ENCODE peak calls at places on chromosome 20, in four cellular contexts. D, X, I and C are unnamed samples.

GRCh38 chr20:62581806-62582205 is 60.5 kb upstream of the SLCO4A1 start:
- DNase-seq in D (no peak), X (no peak), I (no peak), C (no peak)

GRCh38 chr20:62161347-62161746 is 17.8 kb downstream of the SS18L1 start:
- DNase-seq in D (no peak), X (no peak), I (no peak), C (no peak)

GRCh38 chr20:46357030-46357514 is 48.8 kb upstream of the CDH22 start:
- DNase-seq in D (no peak), X (no peak), I (no peak), C (no peak)

GRCh38 chr20:62856931-62857619 is 4.5 kb downstream of the TCFL5 start:
- DNase-seq in D (no peak), X (no peak), I (no peak), C (no peak)

GRCh38 chr20:25353754-25354705 is 36.6 kb downstream of the ABHD12 start:
- DNase-seq in D (no peak), X (no peak), I (no peak), C (peak)

GRCh38 chr20:40390654-40391053 is 298.4 kb downstream of the MAFB start:
- DNase-seq in D (no peak), X (no peak), I (no peak), C (no peak)

GRCh38 chr20:35768731-35769664 is 2.8 kb upstream of the PHF20 start:
- DNase-seq in D (peak), X (no peak), I (no peak), C (no peak)

GRCh38 chr20:23042270-23042669 is 7.2 kb downstream of the SSTR4 start:
- DNase-seq in D (no peak), X (no peak), I (no peak), C (no peak)

GRCh38 chr20:38270869-38271608 is 10.5 kb upstream of the KIAA1755 start:
- DNase-seq in D (no peak), X (no peak), I (no peak), C (no peak)

GRCh38 chr20:37298190-37298939 is 8.9 kb downstream of the MANBAL start:
- DNase-seq in D (no peak), X (no peak), I (no peak), C (no peak)

GRCh38 chr20:4603724-4604123 is 118.0 kb upstream of the PRND start:
- DNase-seq in D (no peak), X (no peak), I (no peak), C (no peak)

GRCh38 chr20:56788041-56788670 is 159.1 kb downstream of the TFAP2C start:
- DNase-seq in D (peak), X (no peak), I (no peak), C (no peak)

GRCh38 chr20:21291026-21291425 is 12.1 kb upstream of the XRN2 start:
- DNase-seq in D (no peak), X (no peak), I (no peak), C (no peak)

GRCh38 chr20:199996-200395 is 10.5 kb upstream of the DEFB128 start:
- DNase-seq in D (no peak), X (no peak), I (no peak), C (no peak)

GRCh38 chr20:40442181-40442963 is 246.7 kb downstream of the MAFB start:
- DNase-seq in D (peak), X (no peak), I (no peak), C (no peak)

GRCh38 chr20:37800618-37801017 is 102.3 kb upstream of the VSTM2L start:
- DNase-seq in D (no peak), X (no peak), I (no peak), C (no peak)

GRCh38 chr20:33656010-33656782 is 5.9 kb upstream of the C20orf144 start:
- DNase-seq in D (no peak), X (no peak), I (no peak), C (no peak)

GRCh38 chr20:32312718-32313424 is 35.4 kb downstream of the KIF3B start:
- DNase-seq in D (no peak), X (no peak), I (no peak), C (no peak)

GRCh38 chr20:58602124-58602523 is 49.0 kb upstream of the STX16 start:
- DNase-seq in D (no peak), X (no peak), I (no peak), C (no peak)

GRCh38 chr20:47318596-47319516 is 37.6 kb downstream of the ZMYND8 start:
- DNase-seq in D (peak), X (no peak), I (no peak), C (peak)

GRCh38 chr20:10286356-10286755 is 67.7 kb downstream of the SNAP25 start:
- DNase-seq in D (no peak), X (no peak), I (no peak), C (no peak)

GRCh38 chr20:4067600-4068261 is 52.4 kb upstream of the RNF24 start:
- DNase-seq in D (no peak), X (no peak), I (no peak), C (no peak)

GRCh38 chr20:46903256-46903655 is 8.6 kb downstream of the EYA2 start:
- DNase-seq in D (peak), X (no peak), I (no peak), C (no peak)

GRCh38 chr20:51424270-51425041 is 118.1 kb downstream of the NFATC2 start:
- DNase-seq in D (no peak), X (no peak), I (no peak), C (no peak)

GRCh38 chr20:9068232-9068781 is 580 bp upstream of the PLCB4 start:
- DNase-seq in D (peak), X (no peak), I (no peak), C (no peak)

GRCh38 chr20:54219751-54220426 is 12.0 kb downstream of the PFDN4 start:
- DNase-seq in D (no peak), X (no peak), I (no peak), C (peak)

GRCh38 chr20:5279661-5280060 is 37.1 kb downstream of the PROKR2 start:
- DNase-seq in D (no peak), X (no peak), I (no peak), C (no peak)

GRCh38 chr20:37596890-37597539 is 69.3 kb upstream of the BLCAP start:
- DNase-seq in D (no peak), X (no peak), I (no peak), C (no peak)

GRCh38 chr20:37929366-37930014 is 26.6 kb downstream of the VSTM2L start:
- DNase-seq in D (no peak), X (no peak), I (no peak), C (no peak)

GRCh38 chr20:34412453-34412852 is 49.4 kb downstream of the ITCH start:
- DNase-seq in D (no peak), X (no peak), I (no peak), C (no peak)

GRCh38 chr20:8473459-8473858 is 341.4 kb downstream of the PLCB1 start:
- DNase-seq in D (no peak), X (no peak), I (no peak), C (no peak)

GRCh38 chr20:62117658-62118057 is 4.6 kb upstream of the LSM14B start:
- DNase-seq in D (no peak), X (peak), I (peak), C (no peak)

GRCh38 chr20:48523191-48523757 is 304.5 kb downstream of the PREX1 start:
- DNase-seq in D (peak), X (no peak), I (no peak), C (no peak)

GRCh38 chr20:51195419-51195901 is 172.6 kb upstream of the KCNG1 start:
- DNase-seq in D (no peak), X (no peak), I (no peak), C (no peak)

GRCh38 chr20:5859611-5860010 is 90.7 kb downstream of the TRMT6 start:
- DNase-seq in D (no peak), X (no peak), I (no peak), C (no peak)

GRCh38 chr20:63553933-63554290 is at the start of gene FNDC11:
- DNase-seq in D (no peak), X (peak), I (no peak), C (no peak)

GRCh38 chr20:17969276-17969883 is 562 bp downstream of the MGME1 start:
- DNase-seq in D (no peak), X (no peak), I (no peak), C (no peak)